ENCODE peak calls at places on chromosomes 2 and 18, in ten cellular contexts. P is mucosa of descending colon; S is CD4-positive, alpha-beta memory T cell; K is CD4-positive, alpha-beta T cell; V is BE2C; E is IMR-90; B is CD8-positive, alpha-beta memory T cell; L is tibial artery; W is CD8-positive, alpha-beta T cell; T is aorta. X is an unnamed sample.

GRCh38 chr18:22914633-22915032 is 18.5 kb upstream of the RBBP8 start:
- DNase-seq in P (no peak), S (no peak), K (no peak), V (no peak), E (no peak), B (no peak), L (no peak), W (no peak), T (no peak), X (no peak)

GRCh38 chr2:1638281-1638860 is 105.9 kb downstream of the PXDN start:
- DNase-seq in P (peak; percentile 14), S (no peak), K (no peak), V (no peak), E (no peak), B (no peak), L (no peak), W (no peak), T (no peak), X (no peak)

GRCh38 chr2:1748176-1748740 is 3.9 kb upstream of the PXDN start:
- DNase-seq in P (peak; percentile 7), S (no peak), K (no peak), V (no peak), E (no peak), B (no peak), L (no peak), W (no peak), T (peak; percentile 15), X (no peak)

GRCh38 chr2:196113061-196113974 is 44.7 kb upstream of the DNAH7 start:
- DNase-seq in P (no peak), S (no peak), K (no peak), V (no peak), E (peak; percentile 84), B (no peak), L (no peak), W (no peak), T (no peak), X (no peak)

GRCh38 chr18:26491194-26491816 is 57.0 kb downstream of the KCTD1 start:
- DNase-seq in P (no peak), S (no peak), K (no peak), V (no peak), E (no peak), B (no peak), L (no peak), W (no peak), T (no peak), X (no peak)

GRCh38 chr2:159155791-159156190 is 130.7 kb downstream of the WDSUB1 start:
- DNase-seq in P (no peak), S (no peak), K (no peak), V (no peak), E (no peak), B (no peak), L (no peak), W (no peak), T (no peak), X (no peak)

GRCh38 chr2:11248-11941 is 34.9 kb downstream of the FAM110C start:
- DNase-seq in P (peak; percentile 71), S (peak; percentile 67), K (peak; percentile 38), V (peak; percentile 61), E (peak; percentile 22), B (peak; percentile 41), L (peak; percentile 73), W (peak; percentile 70), T (peak; percentile 87), X (peak; percentile 55)

GRCh38 chr18:10953672-10954071 is 195.7 kb downstream of the PIEZO2 start:
- DNase-seq in P (no peak), S (no peak), K (no peak), V (peak; percentile 24), E (no peak), B (no peak), L (no peak), W (no peak), T (no peak), X (no peak)

GRCh38 chr2:171625013-171625412 is 62.3 kb upstream of the DYNC1I2 start:
- DNase-seq in P (no peak), S (no peak), K (no peak), V (no peak), E (no peak), B (no peak), L (no peak), W (no peak), T (no peak), X (no peak)

GRCh38 chr2:171629113-171629512 is 58.2 kb upstream of the DYNC1I2 start:
- DNase-seq in P (no peak), S (no peak), K (no peak), V (no peak), E (no peak), B (no peak), L (no peak), W (no peak), T (no peak), X (no peak)

GRCh38 chr2:171630812-171631626 is 56.2 kb upstream of the DYNC1I2 start:
- DNase-seq in P (no peak), S (no peak), K (no peak), V (peak; percentile 16), E (no peak), B (no peak), L (no peak), W (no peak), T (no peak), X (no peak)

GRCh38 chr2:171626949-171627348 is 60.3 kb upstream of the DYNC1I2 start:
- DNase-seq in P (no peak), S (no peak), K (no peak), V (no peak), E (no peak), B (no peak), L (no peak), W (no peak), T (no peak), X (no peak)

DNA sequence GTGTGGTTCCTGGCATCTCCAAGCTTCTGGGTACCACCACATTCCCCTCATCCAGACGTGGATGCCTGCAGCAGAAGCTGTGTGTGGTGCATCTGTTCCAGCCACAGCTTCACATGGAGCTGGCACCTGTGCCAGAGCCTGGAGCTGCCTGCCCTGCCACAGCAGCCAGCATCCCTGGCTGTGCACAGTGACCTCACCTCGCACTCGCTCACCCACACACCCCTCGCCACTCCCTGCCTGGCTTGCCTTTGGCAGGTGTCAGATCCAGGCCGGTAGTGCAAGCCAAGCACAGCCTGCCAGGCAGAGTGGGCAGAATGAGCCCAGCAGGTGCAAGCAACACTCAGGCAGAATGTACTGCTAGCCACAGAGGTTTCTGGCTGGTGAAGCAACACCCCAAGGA is 59.9 kb upstream of the DYNC1I2 start:
- DNase-seq in P (no peak), S (no peak), K (no peak), V (no peak), E (no peak), B (no peak), L (no peak), W (no peak), T (no peak), X (no peak)
- H3K9me3 ChIP-seq in P (peaks cover 26% of the 10 kb centered on the region), S (peaks cover 12% of the 10 kb centered on the region), K (peaks cover 29% of the 10 kb centered on the region), V (no peaks in the 10 kb centered on the region), E (peaks cover 22% of the 10 kb centered on the region), B (no peaks in the 10 kb centered on the region), L (peaks cover 35% of the 10 kb centered on the region), W (no peaks in the 10 kb centered on the region), T (peaks cover 15% of the 10 kb centered on the region), X (peaks cover 7% of the 10 kb centered on the region)

GRCh38 chr2:123696799-123697410 is 328.2 kb upstream of the CNTNAP5 start:
- DNase-seq in P (no peak), S (no peak), K (no peak), V (no peak), E (no peak), B (no peak), L (no peak), W (no peak), T (no peak), X (no peak)

GRCh38 chr2:123695449-123695848 is 329.6 kb upstream of the CNTNAP5 start:
- DNase-seq in P (no peak), S (no peak), K (no peak), V (no peak), E (no peak), B (no peak), L (no peak), W (no peak), T (no peak), X (no peak)
- H3K9me3 ChIP-seq in P (peaks cover 14% of the 10 kb centered on the region), S (no peaks in the 10 kb centered on the region), K (no peaks in the 10 kb centered on the region), V (no peaks in the 10 kb centered on the region), E (peaks cover 6% of the 10 kb centered on the region), B (no peaks in the 10 kb centered on the region), L (no peaks in the 10 kb centered on the region), W (no peaks in the 10 kb centered on the region), T (no peaks in the 10 kb centered on the region), X (no peaks in the 10 kb centered on the region)

DNA sequence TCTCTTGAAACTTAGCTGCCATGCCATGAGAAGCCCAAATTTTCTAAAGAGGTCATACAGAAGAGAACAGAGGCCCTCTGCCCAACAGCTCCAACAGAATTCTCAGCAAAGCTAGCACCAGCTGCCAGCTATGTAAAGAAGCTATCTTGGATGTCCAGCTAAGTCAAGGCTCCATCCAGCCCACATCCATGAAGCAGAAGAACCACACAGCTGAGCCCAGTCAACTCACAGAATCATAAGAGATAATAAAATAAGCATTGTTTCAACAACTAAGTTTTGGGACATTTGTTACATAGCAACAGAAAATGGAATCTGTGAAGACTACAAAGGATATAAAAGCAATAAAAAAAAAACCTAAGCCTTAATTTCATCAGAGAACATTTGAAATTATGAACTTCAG is 434.3 kb downstream of the TXNL1 start:
- DNase-seq in P (no peak), S (no peak), K (no peak), V (no peak), E (no peak), B (no peak), L (no peak), W (no peak), T (no peak), X (no peak)
- H3K9me3 ChIP-seq in P (peaks cover 26% of the 10 kb centered on the region), S (no peaks in the 10 kb centered on the region), K (no peaks in the 10 kb centered on the region), V (no peaks in the 10 kb centered on the region), E (peaks cover 9% of the 10 kb centered on the region), B (no peaks in the 10 kb centered on the region), L (peaks cover 5% of the 10 kb centered on the region), W (no peaks in the 10 kb centered on the region), T (peaks cover 2% of the 10 kb centered on the region), X (no peaks in the 10 kb centered on the region)

GRCh38 chr2:35784777-35785176 is 570.8 kb upstream of the CRIM1 start:
- DNase-seq in P (no peak), S (no peak), K (no peak), V (no peak), E (no peak), B (no peak), L (no peak), W (no peak), T (no peak), X (no peak)

GRCh38 chr2:35785564-35785963 is 570.0 kb upstream of the CRIM1 start:
- DNase-seq in P (no peak), S (no peak), K (no peak), V (no peak), E (no peak), B (no peak), L (no peak), W (no peak), T (no peak), X (no peak)

GRCh38 chr2:35790292-35790691 is 565.3 kb upstream of the CRIM1 start:
- DNase-seq in P (no peak), S (no peak), K (no peak), V (no peak), E (no peak), B (no peak), L (no peak), W (no peak), T (no peak), X (no peak)

GRCh38 chr2:35787302-35788031 is 568.1 kb upstream of the CRIM1 start:
- DNase-seq in P (no peak), S (no peak), K (no peak), V (no peak), E (no peak), B (no peak), L (no peak), W (no peak), T (no peak), X (no peak)

DNA sequence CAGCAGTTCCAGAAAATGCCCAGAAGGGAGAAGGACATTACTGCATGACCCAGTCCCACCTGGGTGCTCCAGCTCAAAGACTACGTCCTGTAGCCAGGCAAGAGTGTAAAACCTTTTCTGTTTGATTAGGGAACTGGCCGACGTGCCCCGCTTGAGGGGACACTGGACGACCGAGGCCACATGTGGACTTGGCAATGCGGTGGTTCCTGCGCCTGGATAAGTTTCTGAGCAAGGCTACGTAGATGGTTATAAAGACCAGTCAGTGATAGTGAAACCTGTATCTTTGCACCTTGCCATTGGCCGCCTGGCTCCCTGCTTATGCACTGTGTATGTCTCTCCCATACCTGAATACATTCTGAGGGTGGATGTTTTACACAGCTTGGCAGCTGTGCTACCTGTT is 567.0 kb upstream of the CRIM1 start:
- DNase-seq in P (no peak), S (no peak), K (no peak), V (no peak), E (no peak), B (no peak), L (no peak), W (no peak), T (no peak), X (no peak)
- H3K9me3 ChIP-seq in P (peaks cover 3% of the 10 kb centered on the region), S (no peaks in the 10 kb centered on the region), K (no peaks in the 10 kb centered on the region), V (no peaks in the 10 kb centered on the region), E (peaks cover 2% of the 10 kb centered on the region), B (no peaks in the 10 kb centered on the region), L (no peaks in the 10 kb centered on the region), W (no peaks in the 10 kb centered on the region), T (peaks cover 2% of the 10 kb centered on the region), X (no peaks in the 10 kb centered on the region)

X was measured in T-helper 17 cell.